ENCODE peak calls at places on chromosomes 3 and 15, in six cellular contexts. Z is stimulated activated CD4-positive, alpha-beta T cell treated with anti-CD3 and anti-CD28 coated beads, Interleukin-1b, Interleukin-23, amount 100 ng/mL, for 48 hours; J is activated CD8-positive, alpha-beta memory T cell treated with anti-CD3 and anti-CD28 coated beads for 48 hours; K is HFF-Myc; S is NCI-H2227 treated with DMSO at 0.1 percent for 48 hours; E is NCI-H2171 treated with DMSO at 0.1 percent for 48 hours. B is an unnamed sample.

GRCh38 chr15:58249646-58250312 is 111.6 kb downstream of the AQP9 start:
- DNase-seq in Z (no peak), E (no peak), K (no peak), S (no peak), J (no peak), B (no peak)

GRCh38 chr3:172466553-172467130 is 18.4 kb upstream of the GHSR start:
- DNase-seq in S (no peak), Z (no peak), J (no peak), E (no peak), K (no peak), B (no peak)

GRCh38 chr3:31620656-31621055 is 87.9 kb downstream of the STT3B start:
- DNase-seq in K (no peak), E (no peak), Z (no peak), S (no peak), J (no peak), B (no peak)

GRCh38 chr3:42819351-42819965 is 10.2 kb downstream of the ACKR2 start:
- DNase-seq in E (peak), S (peak), K (no peak), J (no peak), Z (no peak), B (no peak)

GRCh38 chr3:170410428-170411029 is 8.1 kb upstream of the CLDN11 start:
- DNase-seq in Z (no peak), K (no peak), J (no peak), S (peak), E (peak), B (no peak)

GRCh38 chr15:85592148-85592547 is 202.6 kb downstream of the KLHL25 start:
- DNase-seq in S (no peak), E (no peak), J (no peak), Z (no peak), K (peak), B (no peak)

GRCh38 chr3:181700168-181701087 is 11.3 kb upstream of the SOX2 start:
- DNase-seq in Z (peak), J (no peak), S (peak), K (peak), E (peak), B (peak)

GRCh38 chr15:48564690-48565089 is 80.8 kb downstream of the FBN1 start:
- DNase-seq in E (no peak), S (no peak), K (no peak), Z (no peak), J (no peak), B (no peak)

GRCh38 chr15:99966815-99967214 is 233.6 kb upstream of the LYSMD4 start:
- DNase-seq in E (no peak), K (no peak), S (no peak), J (no peak), Z (no peak), B (no peak)

GRCh38 chr3:135784557-135784956 is 181.0 kb upstream of the PPP2R3A start:
- DNase-seq in E (no peak), J (no peak), S (no peak), Z (no peak), K (no peak), B (no peak)

GRCh38 chr3:170507063-170507462 is 78.8 kb downstream of the SLC7A14 start:
- DNase-seq in E (no peak), S (no peak), Z (no peak), J (no peak), K (no peak), B (no peak)

GRCh38 chr3:24101676-24102168 is 156.6 kb downstream of the NR1D2 start:
- DNase-seq in E (no peak), S (no peak), J (no peak), Z (peak), K (no peak), B (no peak)

GRCh38 chr3:8629151-8630021 is 15.2 kb downstream of the SSUH2 start:
- DNase-seq in J (peak), S (no peak), E (no peak), K (peak), Z (peak), B (no peak)

GRCh38 chr3:59408047-59408624 is 358.3 kb upstream of the CFAP20DC start:
- DNase-seq in Z (no peak), J (no peak), S (no peak), K (no peak), E (no peak), B (no peak)

GRCh38 chr3:74465652-74466415 is 148.6 kb downstream of the CNTN3 start:
- DNase-seq in S (peak), J (no peak), Z (no peak), E (no peak), K (no peak), B (no peak)

GRCh38 chr15:92984161-92984560 is 84.0 kb downstream of the CHD2 start:
- DNase-seq in E (no peak), J (no peak), K (no peak), Z (no peak), S (no peak), B (no peak)

GRCh38 chr3:44509393-44509921 is 32.0 kb upstream of the ZNF445 start:
- DNase-seq in J (no peak), K (no peak), Z (no peak), S (no peak), E (no peak), B (no peak)

GRCh38 chr3:118472586-118472985 is 562.1 kb downstream of the IGSF11 start:
- DNase-seq in J (no peak), K (no peak), S (no peak), E (no peak), Z (no peak), B (no peak)

GRCh38 chr15:26235864-26236263 is 372.7 kb upstream of the ATP10A start:
- DNase-seq in J (no peak), Z (no peak), E (peak), S (no peak), K (no peak), B (no peak)

GRCh38 chr3:57852896-57853295 is 96.8 kb downstream of the SLMAP start:
- DNase-seq in Z (no peak), J (no peak), E (no peak), S (no peak), K (no peak), B (no peak)

GRCh38 chr3:143201066-143201465 is 81.5 kb downstream of the CHST2 start:
- DNase-seq in J (no peak), E (no peak), Z (no peak), S (no peak), K (no peak), B (no peak)

GRCh38 chr3:86774082-86774691 is 216.8 kb downstream of the VGLL3 start:
- DNase-seq in S (peak), K (no peak), E (peak), Z (no peak), J (no peak), B (no peak)

GRCh38 chr3:111733856-111734255 is 125.2 kb upstream of the PHLDB2 start:
- DNase-seq in E (no peak), Z (no peak), J (no peak), K (no peak), S (no peak), B (no peak)

GRCh38 chr3:40044487-40044886 is 235.1 kb downstream of the MYRIP start:
- DNase-seq in E (no peak), S (no peak), Z (no peak), J (no peak), K (peak), B (no peak)

GRCh38 chr3:157172746-157173145 is 12.8 kb upstream of the CCNL1 start:
- DNase-seq in S (no peak), Z (no peak), E (no peak), J (no peak), K (no peak), B (no peak)

GRCh38 chr3:5006755-5007202 is 27.5 kb downstream of the BHLHE40 start:
- DNase-seq in E (no peak), S (no peak), K (no peak), Z (peak), J (peak), B (no peak)

GRCh38 chr3:122982202-122983185 is 45.1 kb downstream of the SEMA5B start:
- DNase-seq in K (no peak), S (no peak), Z (no peak), E (no peak), J (no peak), B (no peak)

GRCh38 chr15:63075072-63075995 is 32.8 kb downstream of the TPM1 start:
- DNase-seq in Z (no peak), J (no peak), S (no peak), E (no peak), K (no peak), B (no peak)

GRCh38 chr3:128276577-128277183 is 123.4 kb downstream of the EEFSEC start:
- DNase-seq in K (no peak), Z (no peak), E (no peak), J (no peak), S (no peak), B (no peak)

GRCh38 chr3:16254933-16255725 is 9.6 kb downstream of the DPH3 start:
- DNase-seq in S (peak), Z (no peak), E (no peak), J (no peak), K (no peak), B (no peak)

GRCh38 chr15:48449734-48450133 is 118.5 kb downstream of the DUT start:
- DNase-seq in Z (no peak), E (peak), J (no peak), S (no peak), K (no peak), B (no peak)

GRCh38 chr3:116000315-116000714 is 377.0 kb downstream of the GAP43 start:
- DNase-seq in J (no peak), E (peak), S (no peak), K (peak), Z (no peak), B (no peak)

GRCh38 chr3:98812851-98813374 is 49.8 kb downstream of the ST3GAL6 start:
- DNase-seq in E (peak), S (peak), Z (no peak), J (no peak), K (no peak), B (no peak)

GRCh38 chr3:31167666-31168065 is 273.2 kb upstream of the GADL1 start:
- DNase-seq in S (no peak), E (no peak), Z (no peak), J (no peak), K (no peak), B (no peak)

GRCh38 chr15:76994001-76994400 is 925 bp upstream of the PSTPIP1 start:
- DNase-seq in K (no peak), Z (peak), J (no peak), E (no peak), S (no peak), B (no peak)

GRCh38 chr15:60972301-60972700 is 256.8 kb downstream of the RORA start:
- DNase-seq in S (no peak), E (no peak), J (no peak), Z (no peak), K (peak), B (no peak)

GRCh38 chr3:58101499-58102370 is 93.5 kb downstream of the FLNB start:
- DNase-seq in J (no peak), E (no peak), K (no peak), Z (no peak), S (no peak), B (no peak)

GRCh38 chr3:13244695-13245449 is 171.6 kb upstream of the IQSEC1 start:
- DNase-seq in K (no peak), Z (no peak), E (no peak), J (no peak), S (no peak), B (no peak)

GRCh38 chr3:373193-373784 is 176.7 kb downstream of the CHL1 start:
- DNase-seq in K (no peak), E (no peak), Z (no peak), J (no peak), S (no peak), B (no peak)